ENCODE peak calls at places on chromosomes 7 and 10, in six cellular contexts. One of them, this sample, is unnamed.
A peak's percentile ranks its signal among the peaks of the same experiment; 100 is the strongest.

GRCh38 chr7:48427671-48428070 is 256.4 kb downstream of the ABCA13 start:
- DNase-seq in dorsolateral prefrontal cortex: no peak
- DNase-seq in Peyer's patch: no peak
- DNase-seq in HCT116: no peak
- DNase-seq in CD8-positive, alpha-beta T cell: no peak
- DNase-seq in kidney: no peak
- DNase-seq in this sample: no peak

GRCh38 chr7:80018941-80019808 is 115.5 kb upstream of the GNAI1 start:
- DNase-seq in HCT116: peak; percentile 54
- DNase-seq in Peyer's patch: peak; percentile 46
- DNase-seq in dorsolateral prefrontal cortex: no peak
- DNase-seq in CD8-positive, alpha-beta T cell: peak; percentile 59
- DNase-seq in kidney: no peak
- DNase-seq in this sample: no peak

GRCh38 chr7:94303736-94304135 is 91.0 kb upstream of the COL1A2 start:
- DNase-seq in Peyer's patch: no peak
- DNase-seq in CD8-positive, alpha-beta T cell: no peak
- DNase-seq in dorsolateral prefrontal cortex: no peak
- DNase-seq in kidney: no peak
- DNase-seq in HCT116: no peak
- DNase-seq in this sample: no peak

GRCh38 chr10:130707389-130707979 is 571.3 kb downstream of the GLRX3 start:
- DNase-seq in dorsolateral prefrontal cortex: no peak
- DNase-seq in HCT116: no peak
- DNase-seq in CD8-positive, alpha-beta T cell: no peak
- DNase-seq in kidney: no peak
- DNase-seq in Peyer's patch: no peak
- DNase-seq in this sample: no peak

GRCh38 chr10:122117475-122117874 is 128.5 kb downstream of the TACC2 start:
- DNase-seq in Peyer's patch: no peak
- DNase-seq in CD8-positive, alpha-beta T cell: no peak
- DNase-seq in kidney: no peak
- DNase-seq in dorsolateral prefrontal cortex: no peak
- DNase-seq in HCT116: no peak
- DNase-seq in this sample: no peak

GRCh38 chr7:80134105-80134535 is 511 bp upstream of the GNAI1 start:
- DNase-seq in kidney: no peak
- DNase-seq in HCT116: no peak
- DNase-seq in Peyer's patch: no peak
- DNase-seq in CD8-positive, alpha-beta T cell: no peak
- DNase-seq in dorsolateral prefrontal cortex: peak; percentile 72
- DNase-seq in this sample: no peak

GRCh38 chr7:39936786-39937185 is 13.3 kb upstream of the CDK13 start:
- DNase-seq in CD8-positive, alpha-beta T cell: no peak
- DNase-seq in dorsolateral prefrontal cortex: no peak
- DNase-seq in kidney: no peak
- DNase-seq in Peyer's patch: no peak
- DNase-seq in HCT116: no peak
- DNase-seq in this sample: no peak

GRCh38 chr7:85025312-85025756 is 161.5 kb downstream of the SEMA3D start:
- DNase-seq in CD8-positive, alpha-beta T cell: no peak
- DNase-seq in Peyer's patch: peak; percentile 52
- DNase-seq in dorsolateral prefrontal cortex: no peak
- DNase-seq in HCT116: no peak
- DNase-seq in kidney: peak; percentile 44
- DNase-seq in this sample: no peak

GRCh38 chr10:119342017-119342734 is 134.8 kb downstream of the GRK5 start:
- DNase-seq in dorsolateral prefrontal cortex: no peak
- DNase-seq in Peyer's patch: peak; percentile 47
- DNase-seq in kidney: peak; percentile 86
- DNase-seq in HCT116: no peak
- DNase-seq in CD8-positive, alpha-beta T cell: no peak
- DNase-seq in this sample: no peak

GRCh38 chr10:58807631-58808024 is 295.0 kb downstream of the BICC1 start:
- DNase-seq in dorsolateral prefrontal cortex: no peak
- DNase-seq in HCT116: no peak
- DNase-seq in Peyer's patch: no peak
- DNase-seq in CD8-positive, alpha-beta T cell: no peak
- DNase-seq in kidney: no peak
- DNase-seq in this sample: no peak

GRCh38 chr10:14571866-14572507 is 202.7 kb downstream of the FAM107B start:
- DNase-seq in kidney: peak; percentile 79
- DNase-seq in HCT116: no peak
- DNase-seq in Peyer's patch: no peak
- DNase-seq in dorsolateral prefrontal cortex: no peak
- DNase-seq in CD8-positive, alpha-beta T cell: peak; percentile 79
- DNase-seq in this sample: no peak

GRCh38 chr7:49483142-49483541 is 290.3 kb upstream of the VWC2 start:
- DNase-seq in Peyer's patch: no peak
- DNase-seq in CD8-positive, alpha-beta T cell: no peak
- DNase-seq in kidney: no peak
- DNase-seq in HCT116: no peak
- DNase-seq in dorsolateral prefrontal cortex: no peak
- DNase-seq in this sample: no peak

GRCh38 chr7:49488573-49488972 is 284.9 kb upstream of the VWC2 start:
- DNase-seq in dorsolateral prefrontal cortex: no peak
- DNase-seq in CD8-positive, alpha-beta T cell: no peak
- DNase-seq in HCT116: no peak
- DNase-seq in kidney: no peak
- DNase-seq in Peyer's patch: no peak
- DNase-seq in this sample: no peak

GRCh38 chr7:49486974-49487919 is 286.2 kb upstream of the VWC2 start:
- DNase-seq in dorsolateral prefrontal cortex: no peak
- DNase-seq in HCT116: no peak
- DNase-seq in Peyer's patch: no peak
- DNase-seq in kidney: no peak
- DNase-seq in CD8-positive, alpha-beta T cell: no peak
- DNase-seq in this sample: no peak
- TF ChIP-seq CTCF in dorsolateral prefrontal cortex: no peak
- TF ChIP-seq CTCF in HCT116: no peak
- TF ChIP-seq CTCF in Peyer's patch: no peak
- TF ChIP-seq CTCF in kidney: no peak
- TF ChIP-seq CTCF in CD8-positive, alpha-beta T cell: no peak
- TF ChIP-seq CTCF in this sample: no peak

DNA sequence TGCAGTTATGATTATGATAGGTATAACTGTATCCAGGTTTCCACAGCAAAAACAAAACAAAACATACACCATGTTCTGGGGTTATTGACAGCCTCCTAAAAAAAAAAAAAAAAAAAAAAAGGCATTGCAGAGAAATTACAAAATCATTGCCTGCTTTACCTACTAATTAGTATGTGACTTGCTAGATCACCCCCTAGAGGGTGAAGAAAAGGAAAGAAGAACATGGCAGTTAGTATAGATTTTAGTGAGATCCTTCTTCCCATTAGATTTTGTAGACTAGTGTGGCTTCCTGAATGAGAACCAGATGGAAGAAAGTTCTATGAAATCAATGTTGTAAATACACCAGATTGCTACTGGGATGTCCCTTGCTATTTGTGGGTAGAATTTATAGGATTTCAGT is 24.0 kb upstream of the AGBL3 start:
- DNase-seq in CD8-positive, alpha-beta T cell: no peak
- DNase-seq in kidney: no peak
- DNase-seq in Peyer's patch: no peak
- DNase-seq in HCT116: no peak
- DNase-seq in dorsolateral prefrontal cortex: no peak
- DNase-seq in this sample: no peak
- TF ChIP-seq CTCF in CD8-positive, alpha-beta T cell: no peak
- TF ChIP-seq CTCF in kidney: no peak
- TF ChIP-seq CTCF in Peyer's patch: no peak
- TF ChIP-seq CTCF in HCT116: peak; percentile 16
- TF ChIP-seq CTCF in dorsolateral prefrontal cortex: no peak
- TF ChIP-seq CTCF in this sample: no peak

DNA sequence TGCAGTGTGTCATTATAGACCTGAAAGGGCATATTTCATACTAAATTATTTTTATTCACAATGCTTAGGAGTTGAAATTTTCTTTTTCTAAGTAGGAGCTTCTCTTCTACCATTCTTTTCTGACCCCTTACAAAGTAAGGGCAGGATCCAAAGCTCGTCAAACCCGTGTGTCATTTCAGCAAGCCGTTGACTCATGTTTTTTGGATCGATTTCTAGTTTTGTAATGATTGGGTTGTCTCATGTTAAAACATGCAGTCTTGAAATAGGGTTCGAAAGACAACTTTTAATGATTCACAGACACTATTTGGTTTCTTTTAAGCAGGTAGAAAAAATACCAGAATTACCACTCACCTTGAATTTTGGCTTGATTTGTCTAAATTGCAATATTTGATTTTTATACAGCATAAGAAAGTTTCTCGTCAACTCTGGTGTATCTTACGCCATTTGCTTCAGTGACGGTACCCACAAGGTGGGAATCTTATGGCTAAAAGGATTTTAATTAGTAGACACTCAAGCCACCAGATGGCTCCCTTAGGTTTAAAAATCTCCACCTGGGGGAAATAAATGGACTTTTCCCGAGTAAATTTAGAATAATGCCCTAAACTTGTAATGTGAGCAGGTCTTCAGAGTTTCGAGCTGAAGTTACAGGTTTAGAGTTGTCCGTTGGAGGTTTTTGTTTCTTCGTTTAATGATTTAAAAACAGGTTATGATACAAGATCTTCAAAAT is 283.4 kb downstream of the CCDC3 start:
- DNase-seq in CD8-positive, alpha-beta T cell: no peak
- DNase-seq in dorsolateral prefrontal cortex: no peak
- DNase-seq in kidney: no peak
- DNase-seq in HCT116: no peak
- DNase-seq in Peyer's patch: no peak
- DNase-seq in this sample: no peak
- TF ChIP-seq CTCF in CD8-positive, alpha-beta T cell: no peak
- TF ChIP-seq CTCF in dorsolateral prefrontal cortex: no peak
- TF ChIP-seq CTCF in kidney: no peak
- TF ChIP-seq CTCF in HCT116: peak; percentile 41
- TF ChIP-seq CTCF in Peyer's patch: no peak
- TF ChIP-seq CTCF in this sample: no peak

GRCh38 chr10:23294638-23295247 is 49.9 kb downstream of the C10orf67 start:
- DNase-seq in Peyer's patch: no peak
- DNase-seq in HCT116: peak; percentile 10
- DNase-seq in dorsolateral prefrontal cortex: no peak
- DNase-seq in CD8-positive, alpha-beta T cell: no peak
- DNase-seq in kidney: no peak
- DNase-seq in this sample: no peak
- TF ChIP-seq CTCF in Peyer's patch: no peak
- TF ChIP-seq CTCF in HCT116: peak; percentile 70
- TF ChIP-seq CTCF in dorsolateral prefrontal cortex: peak; percentile 53
- TF ChIP-seq CTCF in CD8-positive, alpha-beta T cell: no peak
- TF ChIP-seq CTCF in kidney: no peak
- TF ChIP-seq CTCF in this sample: peak; percentile 10

GRCh38 chr10:77626266-77626935 is 11.2 kb downstream of the KCNMA1 start:
- DNase-seq in CD8-positive, alpha-beta T cell: no peak
- DNase-seq in kidney: no peak
- DNase-seq in HCT116: no peak
- DNase-seq in dorsolateral prefrontal cortex: no peak
- DNase-seq in Peyer's patch: no peak
- DNase-seq in this sample: no peak
- TF ChIP-seq CTCF in CD8-positive, alpha-beta T cell: no peak
- TF ChIP-seq CTCF in kidney: no peak
- TF ChIP-seq CTCF in HCT116: no peak
- TF ChIP-seq CTCF in dorsolateral prefrontal cortex: no peak
- TF ChIP-seq CTCF in Peyer's patch: no peak
- TF ChIP-seq CTCF in this sample: no peak

GRCh38 chr7:22586806-22587180 is 86.8 kb upstream of the STEAP1B start:
- DNase-seq in dorsolateral prefrontal cortex: no peak
- DNase-seq in kidney: no peak
- DNase-seq in Peyer's patch: no peak
- DNase-seq in HCT116: no peak
- DNase-seq in CD8-positive, alpha-beta T cell: no peak
- DNase-seq in this sample: no peak
- TF ChIP-seq CTCF in dorsolateral prefrontal cortex: no peak
- TF ChIP-seq CTCF in kidney: peak; percentile 22
- TF ChIP-seq CTCF in Peyer's patch: no peak
- TF ChIP-seq CTCF in HCT116: peak; percentile 55
- TF ChIP-seq CTCF in CD8-positive, alpha-beta T cell: no peak
- TF ChIP-seq CTCF in this sample: no peak

GRCh38 chr10:48306265-48306869 is at the start of gene MAPK8:
- DNase-seq in CD8-positive, alpha-beta T cell: peak; percentile 93
- DNase-seq in HCT116: peak; percentile 85
- DNase-seq in dorsolateral prefrontal cortex: peak; percentile 83
- DNase-seq in Peyer's patch: peak; percentile 97
- DNase-seq in kidney: peak; percentile 98
- DNase-seq in this sample: peak; percentile 92

GRCh38 chr10:48306870-48307531 is 524 bp downstream of the MAPK8 start:
- DNase-seq in CD8-positive, alpha-beta T cell: no peak
- DNase-seq in dorsolateral prefrontal cortex: peak; percentile 48
- DNase-seq in HCT116: no peak
- DNase-seq in kidney: peak; percentile 88
- DNase-seq in Peyer's patch: no peak
- DNase-seq in this sample: no peak

GRCh38 chr10:48307584-48307983 is 1.1 kb downstream of the MAPK8 start:
- DNase-seq in HCT116: no peak
- DNase-seq in CD8-positive, alpha-beta T cell: no peak
- DNase-seq in dorsolateral prefrontal cortex: no peak
- DNase-seq in kidney: no peak
- DNase-seq in Peyer's patch: no peak
- DNase-seq in this sample: no peak

GRCh38 chr10:48302515-48303476 is 3.7 kb upstream of the MAPK8 start:
- DNase-seq in HCT116: no peak
- DNase-seq in CD8-positive, alpha-beta T cell: no peak
- DNase-seq in Peyer's patch: no peak
- DNase-seq in dorsolateral prefrontal cortex: no peak
- DNase-seq in kidney: no peak
- DNase-seq in this sample: no peak

GRCh38 chr10:48305905-48306264 is 592 bp upstream of the MAPK8 start:
- DNase-seq in Peyer's patch: no peak
- DNase-seq in HCT116: no peak
- DNase-seq in CD8-positive, alpha-beta T cell: no peak
- DNase-seq in kidney: no peak
- DNase-seq in dorsolateral prefrontal cortex: no peak
- DNase-seq in this sample: no peak
- TF ChIP-seq CTCF in Peyer's patch: no peak
- TF ChIP-seq CTCF in HCT116: no peak
- TF ChIP-seq CTCF in CD8-positive, alpha-beta T cell: no peak
- TF ChIP-seq CTCF in kidney: no peak
- TF ChIP-seq CTCF in dorsolateral prefrontal cortex: no peak
- TF ChIP-seq CTCF in this sample: no peak